ENCODE peak calls at places on chromosome 19, in four cellular contexts. Y, X, E and D are unnamed samples.

GRCh38 chr19:48332662-48333466 is 7.5 kb downstream of the EMP3 start:
- DNase-seq in Y (peak; percentile 100), X (no peak), E (peak; percentile 95), D (peak; percentile 98)

GRCh38 chr19:40806385-40807146 is 7.6 kb downstream of the EGLN2 start:
- DNase-seq in Y (no peak), X (peak; percentile 90), E (peak; percentile 87), D (peak; percentile 100)

GRCh38 chr19:6963937-6964336 is 57.3 kb downstream of the MBD3L2B start:
- DNase-seq in Y (no peak), X (no peak), E (peak; percentile 26), D (peak; percentile 4)

GRCh38 chr19:55472463-55472862 is 4.0 kb upstream of the ZNF628 start:
- DNase-seq in Y (no peak), X (no peak), E (no peak), D (no peak)

GRCh38 chr19:17805427-17805826 is 10.5 kb downstream of the B3GNT3 start:
- DNase-seq in Y (no peak), X (no peak), E (no peak), D (no peak)

GRCh38 chr19:29687897-29688728 is 22.9 kb downstream of the PLEKHF1 start:
- DNase-seq in Y (no peak), X (no peak), E (peak; percentile 40), D (no peak)

GRCh38 chr19:33464733-33465115 is 56.9 kb downstream of the PEPD start:
- DNase-seq in Y (no peak), X (no peak), E (no peak), D (no peak)

GRCh38 chr19:50003810-50004419 is 21.3 kb downstream of the VRK3 start:
- DNase-seq in Y (peak; percentile 44), X (no peak), E (peak; percentile 80), D (no peak)

GRCh38 chr19:3135961-3136683 is at the start of gene GNA15:
- DNase-seq in Y (no peak), X (no peak), E (no peak), D (no peak)

GRCh38 chr19:33252971-33253370 is 27.3 kb upstream of the SLC7A10 start:
- DNase-seq in Y (no peak), X (no peak), E (no peak), D (no peak)

DNA sequence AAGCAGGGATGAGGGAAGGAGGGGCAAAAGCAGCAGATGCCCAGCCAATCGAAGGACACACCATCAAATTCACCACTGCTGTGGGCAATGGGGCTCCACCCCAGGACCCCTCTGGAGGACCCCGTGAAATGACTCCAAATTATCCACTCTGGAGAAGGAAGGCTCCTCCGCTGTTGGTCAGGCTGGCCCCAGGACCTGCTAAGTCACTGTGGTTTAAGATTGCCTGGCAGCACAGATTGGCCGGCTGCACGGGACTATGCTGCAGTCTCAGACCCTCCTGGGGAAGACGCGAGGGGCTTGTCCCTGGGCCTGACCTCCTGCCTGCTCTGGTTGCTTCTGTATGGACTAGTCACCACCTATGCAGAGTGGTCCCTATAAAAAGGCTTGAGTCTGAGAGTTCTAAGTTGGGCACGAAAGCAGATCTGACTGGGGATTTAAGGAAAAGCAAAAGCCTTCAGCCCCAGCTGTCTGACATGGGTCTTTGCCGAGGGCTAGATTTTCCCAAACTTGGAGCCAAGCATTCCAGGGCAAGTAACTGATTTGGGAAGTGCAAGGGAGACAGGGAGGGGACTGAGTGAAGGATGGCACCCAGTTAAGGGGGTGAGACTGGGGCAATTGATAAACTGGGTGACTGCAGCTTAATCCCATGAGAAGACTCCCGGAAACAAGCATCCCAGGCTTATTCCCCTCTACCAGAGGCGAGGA is 91.7 kb downstream of the TSHZ3 start:
- DNase-seq in Y (no peak), X (no peak), E (no peak), D (no peak)
- H3K4me3 ChIP-seq in Y (no peak overlapping the region), X (no peak overlapping the region), E (no peak overlapping the region), D (no peak overlapping the region)

GRCh38 chr19:53537523-53538377 is at the start of gene ZNF331:
- DNase-seq in Y (peak; percentile 63), X (no peak), E (no peak), D (peak; percentile 85)

GRCh38 chr19:53536223-53536543 is 1.8 kb upstream of the ZNF331 start:
- DNase-seq in Y (no peak), X (no peak), E (no peak), D (no peak)

GRCh38 chr19:53537126-53537522 is 821 bp upstream of the ZNF331 start:
- DNase-seq in Y (no peak), X (no peak), E (no peak), D (no peak)

GRCh38 chr19:53540091-53540490 is 2.1 kb downstream of the ZNF331 start:
- DNase-seq in Y (no peak), X (no peak), E (no peak), D (no peak)

DNA sequence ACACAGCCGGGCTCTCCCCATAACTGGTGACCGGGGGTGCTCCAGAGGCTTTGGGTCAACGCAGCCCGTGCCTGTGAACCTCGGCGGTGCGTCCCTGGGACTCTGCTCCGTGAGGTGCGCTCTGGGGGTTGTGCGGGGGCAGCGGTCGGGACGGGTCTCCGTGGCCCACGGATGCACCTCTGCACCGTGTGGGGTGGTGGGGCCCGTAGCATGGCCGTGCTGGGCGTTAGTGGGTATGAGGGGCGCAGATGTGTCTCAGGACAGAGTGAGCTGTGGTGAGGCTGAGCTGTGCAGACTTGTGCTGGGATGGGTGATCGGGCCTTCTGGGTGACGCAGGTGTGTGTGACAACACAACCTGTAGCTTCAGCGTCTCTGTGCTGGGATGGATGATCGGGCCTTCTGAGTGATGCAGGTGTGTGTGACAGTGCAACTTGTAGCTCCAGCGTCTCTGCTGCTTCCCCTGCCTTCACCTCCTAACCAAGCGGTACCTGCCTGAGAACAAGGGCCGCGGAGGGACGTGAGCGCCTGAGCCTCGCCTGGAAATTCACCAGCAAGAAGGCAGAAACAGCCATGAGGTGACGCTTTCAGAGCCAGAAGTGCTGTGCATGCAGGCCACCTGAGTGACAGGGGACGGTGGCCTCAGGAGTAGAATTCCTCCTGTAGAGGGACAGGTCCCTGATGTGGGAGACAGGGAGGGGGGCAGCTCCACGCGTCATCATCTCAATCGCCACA is 599 bp downstream of the ZNF331 start:
- DNase-seq in Y (no peak), X (no peak), E (no peak), D (peak; percentile 11)
- TF ChIP-seq CREB1 in Y (no peak), X (no peak), E (no peak), D (no peak)

DNA sequence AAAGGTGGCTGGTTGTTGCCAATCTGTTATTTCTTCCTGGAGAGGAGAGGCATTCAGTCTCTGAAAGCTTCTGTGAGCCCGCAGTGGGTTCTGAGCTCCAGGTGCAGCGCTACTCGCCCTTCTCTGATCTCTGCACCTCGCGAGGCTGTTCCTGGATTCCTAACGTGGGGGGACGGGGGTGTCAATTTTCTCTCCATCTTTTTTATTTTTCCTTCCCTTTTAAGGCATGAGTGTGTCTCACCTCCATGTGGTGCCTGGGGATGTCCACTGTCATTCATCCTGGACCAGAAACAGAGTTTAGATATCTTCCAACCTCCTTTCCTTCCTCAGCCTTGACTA is 626 bp downstream of the ZNF233 start:
- DNase-seq in Y (no peak), X (no peak), E (no peak), D (peak; percentile 21)
- H3K27ac ChIP-seq in Y (no peak overlapping the region), X (no peak overlapping the region), E (no peak overlapping the region), D (peak overlapping the region; percentile 89)

GRCh38 chr19:1757468-1758230 is 4.3 kb downstream of the ONECUT3 start:
- DNase-seq in Y (no peak), X (no peak), E (no peak), D (no peak)
- H3K4me3 ChIP-seq in Y (no peak overlapping the region), X (peak overlapping the region; percentile 47), E (no peak overlapping the region), D (peak overlapping the region; percentile 37)

GRCh38 chr19:23804676-23805075 is 46.0 kb upstream of the ZNF681 start:
- DNase-seq in Y (no peak), X (no peak), E (no peak), D (no peak)

GRCh38 chr19:23810496-23810895 is 51.8 kb upstream of the ZNF681 start:
- DNase-seq in Y (no peak), X (no peak), E (no peak), D (no peak)
- TF ChIP-seq CREB1 in Y (no peak), X (no peak), E (no peak), D (no peak)

GRCh38 chr19:18904334-18905057 is 8.5 kb upstream of the CERS1 start:
- DNase-seq in Y (no peak), X (no peak), E (no peak), D (no peak)
- H3K27ac ChIP-seq in Y (no peak overlapping the region), X (no peak overlapping the region), E (no peak overlapping the region), D (no peak overlapping the region)

GRCh38 chr19:2042485-2043268 is 8.4 kb downstream of the MKNK2 start:
- DNase-seq in Y (no peak), X (no peak), E (no peak), D (peak; percentile 54)

GRCh38 chr19:2041686-2042484 is 9.2 kb downstream of the MKNK2 start:
- DNase-seq in Y (peak; percentile 73), X (peak; percentile 80), E (peak; percentile 99), D (peak; percentile 97)

GRCh38 chr19:2044709-2045500 is 6.1 kb downstream of the MKNK2 start:
- DNase-seq in Y (no peak), X (no peak), E (no peak), D (no peak)

GRCh38 chr19:2043864-2044708 is 7.0 kb downstream of the MKNK2 start:
- DNase-seq in Y (no peak), X (no peak), E (no peak), D (no peak)

GRCh38 chr19:2043269-2043641 is 7.8 kb downstream of the MKNK2 start:
- DNase-seq in Y (no peak), X (no peak), E (no peak), D (no peak)
- H3K4me3 ChIP-seq in Y (peak overlapping the region; percentile 67), X (no peak overlapping the region), E (no peak overlapping the region), D (no peak overlapping the region)

GRCh38 chr19:10473192-10473591 is 30.0 kb downstream of the KEAP1 start:
- DNase-seq in Y (no peak), X (no peak), E (no peak), D (no peak)

GRCh38 chr19:10474962-10475451 is 28.1 kb downstream of the KEAP1 start:
- DNase-seq in Y (no peak), X (no peak), E (peak; percentile 70), D (no peak)

GRCh38 chr19:10467104-10467706 is 36.0 kb downstream of the KEAP1 start:
- DNase-seq in Y (no peak), X (no peak), E (no peak), D (no peak)

GRCh38 chr19:10468133-10468532 is 35.0 kb downstream of the KEAP1 start:
- DNase-seq in Y (no peak), X (no peak), E (no peak), D (peak; percentile 67)

GRCh38 chr19:10471909-10472308 is 31.2 kb downstream of the KEAP1 start:
- DNase-seq in Y (no peak), X (no peak), E (no peak), D (peak; percentile 43)
- TF ChIP-seq CREB1 in Y (no peak), X (no peak), E (no peak), D (no peak)